ENCODE peak calls at places on chromosomes 16 and 17, in six cellular contexts. V is IMR-90, H is mesenchymal stem cell, P is neuronal stem cell, E is H1, O is trophoblast cell. U is an unnamed sample.

GRCh38 chr16:48276102-48276501 is 28.8 kb upstream of the ABCC11 start:
- DNase-seq in P (no peak), H (peak; percentile 26), O (peak; percentile 27), E (no peak), V (peak; percentile 69), U (no peak)

GRCh38 chr17:50208611-50209061 is 7.2 kb upstream of the COL1A1 start:
- DNase-seq in E (no peak), P (no peak), O (no peak), H (peak; percentile 25), V (no peak), U (no peak)

GRCh38 chr16:48445782-48446533 is 60.7 kb upstream of the SIAH1 start:
- DNase-seq in H (no peak), V (no peak), O (no peak), E (no peak), P (no peak), U (no peak)

GRCh38 chr16:88673685-88674398 is 11.0 kb upstream of the MVD start:
- DNase-seq in O (no peak), H (no peak), V (no peak), P (no peak), E (no peak), U (no peak)

GRCh38 chr17:81865733-81866439 is 5.3 kb downstream of the ARHGDIA start:
- DNase-seq in O (no peak), E (no peak), P (no peak), H (peak; percentile 59), V (no peak), U (peak; percentile 36)

GRCh38 chr17:36773039-36773438 is 164.2 kb upstream of the LHX1 start:
- DNase-seq in H (no peak), O (no peak), V (no peak), P (no peak), E (no peak), U (no peak)

GRCh38 chr17:2090804-2091534 is 36.1 kb downstream of the HIC1 start:
- DNase-seq in O (peak; percentile 90), H (peak; percentile 97), P (peak; percentile 30), E (no peak), V (peak; percentile 97), U (peak; percentile 81)

GRCh38 chr16:57155702-57156350 is 30.0 kb downstream of the PSME3IP1 start:
- DNase-seq in P (no peak), O (no peak), H (no peak), E (no peak), V (no peak), U (no peak)

GRCh38 chr16:5907544-5907943 is 809.9 kb upstream of the EEF2KMT start:
- DNase-seq in E (no peak), V (no peak), H (no peak), O (no peak), P (no peak), U (no peak)

GRCh38 chr17:63571632-63572310 is 21.5 kb downstream of the DCAF7 start:
- DNase-seq in V (peak; percentile 93), E (no peak), H (peak; percentile 82), P (no peak), O (peak; percentile 93), U (no peak)

GRCh38 chr16:81912395-81912794 is 98.9 kb downstream of the SDR42E1 start:
- DNase-seq in V (no peak), P (no peak), O (no peak), E (no peak), H (no peak), U (no peak)

GRCh38 chr17:14205380-14205779 is 31.3 kb downstream of the CDRT15 start:
- DNase-seq in V (no peak), O (no peak), E (no peak), P (no peak), H (no peak), U (no peak)

GRCh38 chr17:76266244-76266938 is 1.2 kb downstream of the UBALD2 start:
- DNase-seq in V (peak; percentile 30), H (peak; percentile 58), O (peak; percentile 33), P (no peak), E (no peak), U (no peak)

GRCh38 chr17:1203111-1203966 is 23.6 kb upstream of the ABR start:
- DNase-seq in E (no peak), V (peak; percentile 51), P (peak; percentile 73), H (peak; percentile 82), O (peak; percentile 75), U (peak; percentile 92)

GRCh38 chr16:24721830-24722238 is 7.6 kb upstream of the TNRC6A start:
- DNase-seq in O (no peak), V (no peak), H (no peak), P (no peak), E (no peak), U (no peak)

GRCh38 chr17:76995352-76996105 is 127.3 kb downstream of the MGAT5B start:
- DNase-seq in H (no peak), O (no peak), E (peak; percentile 33), V (no peak), P (no peak), U (peak; percentile 80)

DNA sequence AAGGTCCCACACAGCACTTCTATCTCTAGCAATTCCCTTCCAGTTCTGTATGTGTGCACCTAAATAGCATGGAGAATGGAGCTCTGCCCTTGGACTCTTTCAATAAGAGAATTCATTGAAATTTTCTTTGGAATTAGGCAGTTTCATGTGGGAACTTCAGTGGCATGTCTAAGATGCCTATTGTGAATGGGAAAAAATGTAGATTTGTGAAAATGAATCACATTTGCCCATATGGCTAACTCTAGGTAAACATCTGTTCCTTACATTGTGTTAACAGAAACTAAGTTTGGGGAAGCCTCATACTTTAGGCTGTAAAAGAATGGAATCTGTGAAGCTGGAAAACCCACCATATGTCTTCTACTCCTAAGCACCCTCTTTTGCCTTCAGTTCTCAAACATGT is 206.5 kb downstream of the KIF2B start:
- DNase-seq in E (no peak), V (no peak), P (no peak), H (no peak), O (peak; percentile 33), U (no peak)
- H4K91ac ChIP-seq in E (no peak overlapping the region), V (no peak overlapping the region), P (no peak overlapping the region), H (no peak overlapping the region), O (no peak overlapping the region), U (no peak overlapping the region)

GRCh38 chr17:72110953-72111339 is 9.9 kb upstream of the SOX9 start:
- DNase-seq in P (no peak), H (no peak), E (no peak), O (no peak), V (no peak), U (no peak)
- H3K23ac ChIP-seq in P (no peak overlapping the region), H (no peak overlapping the region), E (no peak overlapping the region), O (no peak overlapping the region), V (no peak overlapping the region), U (no peak overlapping the region)

DNA sequence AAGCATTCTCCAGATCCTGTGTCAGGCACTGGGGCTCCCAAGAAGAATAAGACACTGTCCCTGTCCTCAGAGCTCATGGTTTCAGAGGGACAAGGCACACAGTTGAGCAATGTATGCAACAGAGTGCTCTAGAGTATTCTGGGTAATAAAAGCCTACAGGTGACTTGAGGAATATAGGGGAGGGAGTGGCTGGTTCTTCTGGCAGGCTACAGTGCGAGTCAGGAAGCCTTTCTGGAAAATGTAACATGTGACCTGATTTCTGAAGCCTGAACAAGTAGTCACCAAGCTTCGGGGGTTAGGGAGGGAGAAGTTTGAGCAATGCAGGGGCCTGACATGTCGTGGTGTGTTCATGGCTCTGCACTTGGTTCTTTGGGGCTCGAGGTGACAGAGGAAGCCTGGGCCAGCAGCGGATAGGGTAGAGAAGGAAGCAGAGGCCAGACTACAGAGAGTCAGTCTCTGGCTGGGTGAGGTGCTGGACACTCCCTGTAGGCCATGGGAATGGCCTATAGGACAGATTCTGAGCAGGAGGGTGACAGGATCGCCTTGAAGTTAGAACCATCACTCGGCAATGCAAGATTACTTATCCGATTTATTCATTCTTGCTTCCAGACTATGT is 16.0 kb upstream of the LRRC75A start:
- DNase-seq in V (peak; percentile 17), E (no peak), P (no peak), O (no peak), H (no peak), U (no peak)
- H2BK120ac ChIP-seq in V (no peak overlapping the region), E (no peak overlapping the region), P (no peak overlapping the region), O (no peak overlapping the region), H (no peak overlapping the region), U (no peak overlapping the region)

DNA sequence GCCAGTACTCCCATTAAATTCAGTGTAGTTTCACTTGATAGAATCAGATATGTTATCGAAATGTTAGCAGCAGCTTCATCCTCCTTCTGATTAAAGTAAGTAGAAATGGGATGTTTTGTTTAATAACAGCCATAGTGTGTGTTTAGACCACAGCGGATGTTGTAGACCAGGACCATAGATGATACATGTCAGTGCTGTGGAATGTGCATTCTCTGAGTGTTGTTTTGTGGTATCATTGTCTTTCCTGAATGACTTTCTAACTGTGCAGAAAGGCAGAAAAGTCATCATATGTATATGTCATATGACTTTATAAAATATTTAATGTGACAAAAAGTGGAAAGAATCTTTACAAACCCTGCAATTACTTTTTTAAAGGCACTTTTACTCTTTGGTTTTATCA is 55.6 kb downstream of the CYLD start:
- DNase-seq in H (no peak), E (no peak), V (peak; percentile 42), O (no peak), P (no peak), U (no peak)
- H4K91ac ChIP-seq in H (no peak overlapping the region), E (no peak overlapping the region), V (no peak overlapping the region), O (no peak overlapping the region), P (no peak overlapping the region), U (no peak overlapping the region)

DNA sequence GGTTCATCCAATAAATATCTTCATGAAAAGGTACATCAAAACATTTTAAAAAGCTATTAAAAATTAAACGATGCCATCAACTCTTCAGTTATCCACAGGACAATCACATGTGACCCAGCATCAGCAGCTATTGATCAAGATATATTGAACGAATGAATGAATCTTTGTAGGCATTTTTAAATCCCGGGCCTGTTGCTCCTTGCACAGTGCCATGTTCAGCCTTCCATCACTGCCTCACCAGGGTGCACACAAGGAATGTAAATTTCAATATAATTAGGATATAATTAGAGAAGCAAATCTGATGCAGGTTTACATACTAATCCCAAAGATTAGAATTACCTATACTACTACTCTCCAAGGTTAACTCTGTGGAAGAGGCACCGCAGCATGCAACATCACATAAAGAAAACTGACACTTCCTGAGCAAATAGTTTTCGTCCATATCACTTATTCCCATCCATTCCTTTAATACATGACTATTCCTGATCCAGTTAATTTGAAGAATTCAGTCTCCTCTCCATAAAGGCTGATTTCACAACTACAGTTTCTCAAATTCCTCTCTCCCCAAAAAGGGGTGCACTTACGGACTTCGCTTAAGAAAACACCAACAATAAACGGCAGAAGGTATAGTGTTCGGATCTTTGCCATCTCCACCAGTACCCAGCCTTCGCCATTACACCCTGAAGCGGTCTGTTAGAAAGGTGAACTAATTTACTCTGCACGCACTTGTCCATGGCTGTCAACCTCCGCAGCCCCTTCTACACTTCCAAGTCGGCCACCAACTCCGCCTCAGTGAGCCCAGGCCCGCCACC is 938 bp downstream of the NCOR1 start:
- DNase-seq in V (peak; percentile 11), P (no peak), E (no peak), O (no peak), H (peak; percentile 31), U (no peak)
- H3K23ac ChIP-seq in V (peak overlapping the region; percentile 91), P (peak overlapping the region; percentile 99), E (no peak overlapping the region), O (no peak overlapping the region), H (peak overlapping the region; percentile 15), U (no peak overlapping the region)